ENCODE peak calls at places on chromosomes 5 and 9, in ten cellular contexts. One of them, this sample, is unnamed.

GRCh38 chr9:17005085-17005484 is 129.8 kb upstream of the CNTLN start:
- DNase-seq in WTC11: no peak
- DNase-seq in astrocyte: peak
- DNase-seq in fibroblast of pulmonary artery: peak
- DNase-seq in IMR-90: peak
- DNase-seq in A549: peak
- DNase-seq in GM12865: no peak
- DNase-seq in glutamatergic neuron: no peak
- DNase-seq in CD4-positive, alpha-beta T cell: no peak
- DNase-seq in psoas muscle: peak
- DNase-seq in this sample: no peak

GRCh38 chr9:20579544-20580309 is 42.6 kb downstream of the MLLT3 start:
- DNase-seq in GM12865: peak
- DNase-seq in glutamatergic neuron: no peak
- DNase-seq in CD4-positive, alpha-beta T cell: no peak
- DNase-seq in fibroblast of pulmonary artery: no peak
- DNase-seq in WTC11: no peak
- DNase-seq in psoas muscle: no peak
- DNase-seq in A549: no peak
- DNase-seq in astrocyte: no peak
- DNase-seq in IMR-90: no peak
- DNase-seq in this sample: no peak

GRCh38 chr5:58439094-58439644 is 20.7 kb downstream of the PLK2 start:
- DNase-seq in A549: no peak
- DNase-seq in GM12865: no peak
- DNase-seq in glutamatergic neuron: peak
- DNase-seq in WTC11: no peak
- DNase-seq in CD4-positive, alpha-beta T cell: no peak
- DNase-seq in astrocyte: peak
- DNase-seq in psoas muscle: no peak
- DNase-seq in IMR-90: no peak
- DNase-seq in fibroblast of pulmonary artery: no peak
- DNase-seq in this sample: no peak

GRCh38 chr5:115450741-115451140 is 93.8 kb downstream of the FEM1C start:
- DNase-seq in IMR-90: peak
- DNase-seq in GM12865: peak
- DNase-seq in psoas muscle: no peak
- DNase-seq in fibroblast of pulmonary artery: peak
- DNase-seq in CD4-positive, alpha-beta T cell: no peak
- DNase-seq in A549: no peak
- DNase-seq in glutamatergic neuron: no peak
- DNase-seq in WTC11: no peak
- DNase-seq in astrocyte: peak
- DNase-seq in this sample: peak

GRCh38 chr5:79512692-79513518 is 1.0 kb downstream of the HOMER1 start:
- DNase-seq in GM12865: peak
- DNase-seq in fibroblast of pulmonary artery: peak
- DNase-seq in CD4-positive, alpha-beta T cell: peak
- DNase-seq in glutamatergic neuron: no peak
- DNase-seq in A549: no peak
- DNase-seq in psoas muscle: no peak
- DNase-seq in IMR-90: peak
- DNase-seq in astrocyte: no peak
- DNase-seq in WTC11: no peak
- DNase-seq in this sample: peak

GRCh38 chr5:159316519-159317383 is 13.5 kb downstream of the IL12B start:
- DNase-seq in astrocyte: peak
- DNase-seq in GM12865: peak
- DNase-seq in glutamatergic neuron: peak
- DNase-seq in fibroblast of pulmonary artery: peak
- DNase-seq in psoas muscle: no peak
- DNase-seq in A549: peak
- DNase-seq in IMR-90: peak
- DNase-seq in CD4-positive, alpha-beta T cell: peak
- DNase-seq in WTC11: peak
- DNase-seq in this sample: peak

GRCh38 chr5:148702019-148702596 is 47.8 kb upstream of the HTR4 start:
- DNase-seq in psoas muscle: no peak
- DNase-seq in A549: no peak
- DNase-seq in CD4-positive, alpha-beta T cell: no peak
- DNase-seq in glutamatergic neuron: no peak
- DNase-seq in IMR-90: no peak
- DNase-seq in GM12865: no peak
- DNase-seq in astrocyte: no peak
- DNase-seq in WTC11: no peak
- DNase-seq in fibroblast of pulmonary artery: no peak
- DNase-seq in this sample: no peak

GRCh38 chr9:32589083-32589713 is 16.2 kb upstream of the NDUFB6 start:
- DNase-seq in IMR-90: peak
- DNase-seq in WTC11: no peak
- DNase-seq in fibroblast of pulmonary artery: peak
- DNase-seq in psoas muscle: no peak
- DNase-seq in astrocyte: peak
- DNase-seq in glutamatergic neuron: no peak
- DNase-seq in A549: peak
- DNase-seq in GM12865: peak
- DNase-seq in CD4-positive, alpha-beta T cell: no peak
- DNase-seq in this sample: peak

GRCh38 chr5:35183243-35183955 is 46.9 kb downstream of the PRLR start:
- DNase-seq in CD4-positive, alpha-beta T cell: no peak
- DNase-seq in A549: peak
- DNase-seq in glutamatergic neuron: peak
- DNase-seq in GM12865: peak
- DNase-seq in fibroblast of pulmonary artery: peak
- DNase-seq in WTC11: peak
- DNase-seq in astrocyte: peak
- DNase-seq in psoas muscle: peak
- DNase-seq in IMR-90: peak
- DNase-seq in this sample: peak

DNA sequence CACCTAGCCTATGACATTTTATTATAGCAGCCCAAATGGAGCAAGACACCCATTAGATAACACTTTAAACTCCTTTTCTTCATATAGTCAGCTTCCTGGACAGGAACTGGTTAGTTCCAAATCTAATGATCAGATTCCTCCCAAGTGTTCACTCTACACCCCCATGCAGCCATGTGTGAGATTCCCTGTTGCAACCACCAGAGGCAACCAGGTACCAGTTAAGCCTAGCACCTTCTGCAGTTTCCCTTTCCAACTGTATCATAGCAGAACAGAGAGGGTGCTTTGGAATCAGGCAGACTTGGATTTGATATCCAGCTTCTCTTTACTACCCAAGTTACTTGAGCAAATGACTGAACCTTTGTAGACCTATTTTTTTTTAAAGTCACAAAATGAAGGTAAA is 296.6 kb upstream of the PCSK5 start:
- DNase-seq in GM12865: no peak
- DNase-seq in IMR-90: no peak
- DNase-seq in WTC11: no peak
- DNase-seq in astrocyte: no peak
- DNase-seq in fibroblast of pulmonary artery: no peak
- DNase-seq in glutamatergic neuron: no peak
- DNase-seq in psoas muscle: no peak
- DNase-seq in A549: no peak
- DNase-seq in CD4-positive, alpha-beta T cell: no peak
- DNase-seq in this sample: no peak
- TF ChIP-seq CTCF in GM12865: no peak
- TF ChIP-seq CTCF in IMR-90: no peak
- TF ChIP-seq CTCF in WTC11: no peak
- TF ChIP-seq CTCF in astrocyte: no peak
- TF ChIP-seq CTCF in fibroblast of pulmonary artery: no peak
- TF ChIP-seq CTCF in glutamatergic neuron: no peak
- TF ChIP-seq CTCF in psoas muscle: no peak
- TF ChIP-seq CTCF in A549: no peak
- TF ChIP-seq CTCF in CD4-positive, alpha-beta T cell: no peak
- TF ChIP-seq CTCF in this sample: no peak

GRCh38 chr9:5288591-5288990 is 15.9 kb downstream of the RLN2 start:
- DNase-seq in fibroblast of pulmonary artery: peak
- DNase-seq in psoas muscle: no peak
- DNase-seq in WTC11: no peak
- DNase-seq in IMR-90: peak
- DNase-seq in CD4-positive, alpha-beta T cell: no peak
- DNase-seq in GM12865: no peak
- DNase-seq in A549: no peak
- DNase-seq in glutamatergic neuron: no peak
- DNase-seq in astrocyte: peak
- DNase-seq in this sample: no peak
- TF ChIP-seq CTCF in fibroblast of pulmonary artery: no peak
- TF ChIP-seq CTCF in psoas muscle: no peak
- TF ChIP-seq CTCF in WTC11: no peak
- TF ChIP-seq CTCF in IMR-90: no peak
- TF ChIP-seq CTCF in CD4-positive, alpha-beta T cell: no peak
- TF ChIP-seq CTCF in GM12865: no peak
- TF ChIP-seq CTCF in A549: no peak
- TF ChIP-seq CTCF in glutamatergic neuron: no peak
- TF ChIP-seq CTCF in astrocyte: no peak
- TF ChIP-seq CTCF in this sample: no peak

GRCh38 chr9:77449177-77450092 is 198.7 kb downstream of the GNA14 start:
- DNase-seq in astrocyte: peak
- DNase-seq in IMR-90: peak
- DNase-seq in CD4-positive, alpha-beta T cell: no peak
- DNase-seq in fibroblast of pulmonary artery: peak
- DNase-seq in psoas muscle: no peak
- DNase-seq in WTC11: no peak
- DNase-seq in GM12865: no peak
- DNase-seq in glutamatergic neuron: no peak
- DNase-seq in A549: no peak
- DNase-seq in this sample: peak
- TF ChIP-seq CTCF in astrocyte: no peak
- TF ChIP-seq CTCF in IMR-90: no peak
- TF ChIP-seq CTCF in CD4-positive, alpha-beta T cell: no peak
- TF ChIP-seq CTCF in fibroblast of pulmonary artery: peak
- TF ChIP-seq CTCF in psoas muscle: no peak
- TF ChIP-seq CTCF in WTC11: no peak
- TF ChIP-seq CTCF in GM12865: no peak
- TF ChIP-seq CTCF in glutamatergic neuron: no peak
- TF ChIP-seq CTCF in A549: peak
- TF ChIP-seq CTCF in this sample: no peak

GRCh38 chr9:2622361-2623045 is 916 bp downstream of the VLDLR start:
- DNase-seq in CD4-positive, alpha-beta T cell: no peak
- DNase-seq in A549: no peak
- DNase-seq in glutamatergic neuron: peak
- DNase-seq in astrocyte: no peak
- DNase-seq in WTC11: peak
- DNase-seq in IMR-90: peak
- DNase-seq in psoas muscle: peak
- DNase-seq in fibroblast of pulmonary artery: peak
- DNase-seq in GM12865: no peak
- DNase-seq in this sample: no peak
- TF ChIP-seq CTCF in CD4-positive, alpha-beta T cell: no peak
- TF ChIP-seq CTCF in A549: no peak
- TF ChIP-seq CTCF in glutamatergic neuron: no peak
- TF ChIP-seq CTCF in astrocyte: no peak
- TF ChIP-seq CTCF in WTC11: no peak
- TF ChIP-seq CTCF in IMR-90: no peak
- TF ChIP-seq CTCF in psoas muscle: no peak
- TF ChIP-seq CTCF in fibroblast of pulmonary artery: no peak
- TF ChIP-seq CTCF in GM12865: no peak
- TF ChIP-seq CTCF in this sample: no peak

DNA sequence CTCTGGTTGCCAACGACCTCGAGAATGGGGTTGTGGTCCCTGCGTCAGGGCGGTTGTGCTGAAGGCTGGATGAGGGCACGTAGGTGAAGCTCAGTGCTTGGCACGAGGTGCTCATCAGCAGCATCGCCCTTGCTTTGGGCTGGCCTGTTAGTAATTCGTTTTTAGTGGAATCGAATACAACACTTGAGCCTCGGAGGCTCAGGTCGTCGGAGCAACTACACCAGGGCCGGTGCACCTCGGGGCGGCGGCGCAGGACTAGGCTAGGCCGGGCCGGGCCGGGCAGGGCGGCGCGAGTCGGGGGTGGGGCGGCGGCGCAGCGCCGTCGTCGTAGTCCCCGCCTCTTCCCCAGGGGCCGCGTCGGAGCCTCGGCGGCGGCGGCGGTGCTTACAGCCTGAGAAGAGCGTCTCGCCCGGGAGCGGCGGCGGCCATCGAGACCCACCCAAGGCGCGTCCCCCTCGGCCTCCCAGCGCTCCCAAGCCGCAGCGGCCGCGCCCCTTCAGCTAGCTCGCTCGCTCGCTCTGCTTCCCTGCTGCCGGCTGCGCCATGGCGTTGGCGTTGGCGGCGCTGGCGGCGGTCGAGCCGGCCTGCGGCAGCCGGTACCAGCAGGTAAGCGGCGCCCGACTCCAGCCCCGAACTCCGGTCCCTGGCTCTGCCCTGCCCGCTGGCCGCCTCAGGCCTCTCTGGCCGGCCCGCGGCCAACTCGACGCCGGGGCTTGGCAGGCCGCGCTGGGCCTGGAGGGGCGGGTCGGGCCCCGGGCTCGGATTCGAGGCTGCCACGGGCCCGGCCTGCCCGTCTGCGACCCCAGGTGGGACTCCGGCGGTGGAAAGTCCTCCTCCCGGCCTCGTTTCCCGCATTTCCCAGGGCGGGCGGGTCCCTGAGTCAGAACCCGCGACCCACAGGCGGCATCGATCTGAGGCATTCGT is at the start of gene NDFIP1:
- DNase-seq in WTC11: peak
- DNase-seq in IMR-90: peak
- DNase-seq in glutamatergic neuron: peak
- DNase-seq in fibroblast of pulmonary artery: peak
- DNase-seq in psoas muscle: peak
- DNase-seq in GM12865: peak
- DNase-seq in A549: peak
- DNase-seq in CD4-positive, alpha-beta T cell: peak
- DNase-seq in astrocyte: peak
- DNase-seq in this sample: peak
- TF ChIP-seq CTCF in WTC11: no peak
- TF ChIP-seq CTCF in IMR-90: no peak
- TF ChIP-seq CTCF in glutamatergic neuron: no peak
- TF ChIP-seq CTCF in fibroblast of pulmonary artery: no peak
- TF ChIP-seq CTCF in psoas muscle: no peak
- TF ChIP-seq CTCF in GM12865: no peak
- TF ChIP-seq CTCF in A549: no peak
- TF ChIP-seq CTCF in CD4-positive, alpha-beta T cell: no peak
- TF ChIP-seq CTCF in astrocyte: no peak
- TF ChIP-seq CTCF in this sample: no peak

GRCh38 chr9:86354882-86355399 is 731 bp upstream of the TUT7 start:
- DNase-seq in psoas muscle: no peak
- DNase-seq in IMR-90: no peak
- DNase-seq in glutamatergic neuron: no peak
- DNase-seq in CD4-positive, alpha-beta T cell: no peak
- DNase-seq in astrocyte: peak
- DNase-seq in GM12865: no peak
- DNase-seq in fibroblast of pulmonary artery: peak
- DNase-seq in A549: no peak
- DNase-seq in WTC11: no peak
- DNase-seq in this sample: no peak
- TF ChIP-seq CTCF in psoas muscle: no peak
- TF ChIP-seq CTCF in IMR-90: no peak
- TF ChIP-seq CTCF in glutamatergic neuron: peak
- TF ChIP-seq CTCF in CD4-positive, alpha-beta T cell: no peak
- TF ChIP-seq CTCF in astrocyte: peak
- TF ChIP-seq CTCF in GM12865: no peak
- TF ChIP-seq CTCF in fibroblast of pulmonary artery: no peak
- TF ChIP-seq CTCF in A549: no peak
- TF ChIP-seq CTCF in WTC11: no peak
- TF ChIP-seq CTCF in this sample: no peak

This sample was measured in MCF 10A.